ENCODE peak calls at places on chromosomes 11 and 22, in seven cellular contexts. U is foreskin fibroblast, J is Peyer's patch, D is AG04450, Y is fibroblast of villous mesenchyme, T is fibroblast of lung, M is cardiac fibroblast. R is an unnamed sample.

GRCh38 chr11:71396548-71397123 is 51.6 kb downstream of the DHCR7 start:
- DNase-seq in U (no peak), J (no peak), D (no peak), Y (no peak), T (no peak), M (no peak), R (no peak)

GRCh38 chr11:3929689-3930088 is 74.2 kb downstream of the STIM1 start:
- DNase-seq in U (no peak), J (no peak), D (no peak), Y (no peak), T (no peak), M (no peak), R (no peak)

GRCh38 chr11:6862961-6863360 is at the start of gene OR10A2:
- DNase-seq in U (peak; percentile 20), J (no peak), D (no peak), Y (no peak), T (no peak), M (no peak), R (no peak)

GRCh38 chr11:121466063-121466794 is 13.5 kb upstream of the SORL1-AS1 start:
- DNase-seq in U (peak; percentile 91), J (peak; percentile 98), D (peak; percentile 76), Y (peak; percentile 92), T (peak; percentile 97), M (peak; percentile 88), R (peak; percentile 57)

GRCh38 chr11:34773826-34774225 is 142.4 kb downstream of the APIP start:
- DNase-seq in U (peak; percentile 16), J (no peak), D (peak; percentile 6), Y (no peak), T (peak; percentile 84), M (peak; percentile 56), R (no peak)

GRCh38 chr11:104668797-104669463 is 229.3 kb downstream of the CASP12 start:
- DNase-seq in U (peak; percentile 79), J (no peak), D (peak; percentile 69), Y (peak; percentile 92), T (peak; percentile 93), M (peak; percentile 82), R (peak; percentile 22)

GRCh38 chr11:36007127-36007824 is 63.4 kb downstream of the LDLRAD3 start:
- DNase-seq in U (no peak), J (no peak), D (no peak), Y (no peak), T (no peak), M (no peak), R (no peak)

GRCh38 chr22:50302564-50302963 is 4.9 kb downstream of the PLXNB2 start:
- DNase-seq in U (no peak), J (no peak), D (no peak), Y (no peak), T (no peak), M (no peak), R (no peak)

GRCh38 chr11:65555693-65556231 is 2.4 kb downstream of the LTBP3 start:
- DNase-seq in U (peak; percentile 94), J (no peak), D (peak; percentile 29), Y (peak; percentile 80), T (peak; percentile 90), M (peak; percentile 82), R (peak; percentile 72)

GRCh38 chr11:129278586-129279319 is 86.6 kb upstream of the ARHGAP32 start:
- DNase-seq in U (peak; percentile 23), J (peak; percentile 64), D (no peak), Y (peak; percentile 20), T (no peak), M (peak; percentile 27), R (no peak)

GRCh38 chr11:69343401-69344321 is 49.7 kb downstream of the MYEOV start:
- DNase-seq in U (no peak), J (peak; percentile 23), D (no peak), Y (no peak), T (no peak), M (no peak), R (no peak)

GRCh38 chr11:71209656-71210055 is 42.7 kb downstream of the SHANK2 start:
- DNase-seq in U (no peak), J (no peak), D (no peak), Y (no peak), T (no peak), M (no peak), R (no peak)

GRCh38 chr11:116929393-116930090 is 92.1 kb upstream of the APOA1 start:
- DNase-seq in U (no peak), J (no peak), D (no peak), Y (peak; percentile 18), T (peak; percentile 46), M (peak; percentile 40), R (no peak)

GRCh38 chr11:6594142-6594768 is 9.2 kb downstream of the RRP8 start:
- DNase-seq in U (no peak), J (no peak), D (no peak), Y (no peak), T (no peak), M (peak; percentile 14), R (no peak)

GRCh38 chr11:575324-575995 is 810 bp upstream of the PHRF1 start:
- DNase-seq in U (peak; percentile 33), J (no peak), D (no peak), Y (no peak), T (no peak), M (no peak), R (no peak)

GRCh38 chr11:65204646-65205601 is 23.2 kb downstream of the CAPN1 start:
- DNase-seq in U (no peak), J (no peak), D (no peak), Y (peak; percentile 30), T (peak; percentile 15), M (peak; percentile 50), R (no peak)

GRCh38 chr11:120334894-120335462 is 1.2 kb upstream of the ARHGEF12 start:
- DNase-seq in U (peak; percentile 80), J (no peak), D (peak; percentile 81), Y (peak; percentile 94), T (peak; percentile 87), M (peak; percentile 91), R (peak; percentile 85)

GRCh38 chr11:12087075-12087775 is 23.2 kb upstream of the MICAL2 start:
- DNase-seq in U (peak; percentile 78), J (peak; percentile 51), D (no peak), Y (peak; percentile 78), T (peak; percentile 81), M (peak; percentile 63), R (no peak)

GRCh38 chr11:46649180-46649738 is 31.9 kb downstream of the ATG13 start:
- DNase-seq in U (peak; percentile 91), J (no peak), D (peak; percentile 91), Y (peak; percentile 98), T (peak; percentile 96), M (peak; percentile 97), R (peak; percentile 87)

GRCh38 chr11:131671320-131671719 is 300.9 kb downstream of the NTM start:
- DNase-seq in U (no peak), J (no peak), D (no peak), Y (no peak), T (no peak), M (no peak), R (no peak)

GRCh38 chr11:131672191-131672590 is 301.8 kb downstream of the NTM start:
- DNase-seq in U (no peak), J (no peak), D (no peak), Y (no peak), T (peak; percentile 18), M (no peak), R (no peak)

GRCh38 chr11:131675489-131675888 is 305.1 kb downstream of the NTM start:
- DNase-seq in U (no peak), J (no peak), D (no peak), Y (no peak), T (peak; percentile 89), M (peak; percentile 14), R (no peak)

GRCh38 chr11:131671764-131672163 is 301.3 kb downstream of the NTM start:
- DNase-seq in U (no peak), J (no peak), D (no peak), Y (no peak), T (no peak), M (no peak), R (no peak)

GRCh38 chr11:131674051-131674755 is 303.8 kb downstream of the NTM start:
- DNase-seq in U (peak; percentile 71), J (peak; percentile 65), D (peak; percentile 74), Y (peak; percentile 56), T (peak; percentile 92), M (peak; percentile 81), R (peak; percentile 42)
- TF ChIP-seq CTCF in U (peak; percentile 92), J (peak; percentile 56), D (peak; percentile 99), Y (peak; percentile 93), T (peak; percentile 98), M (peak; percentile 95), R (peak; percentile 99)

GRCh38 chr11:78417888-78418583 is 416 bp upstream of the GAB2 start:
- DNase-seq in U (peak; percentile 78), J (peak; percentile 88), D (no peak), Y (peak; percentile 79), T (peak; percentile 73), M (peak; percentile 87), R (no peak)
- TF ChIP-seq CTCF in U (no peak), J (no peak), D (no peak), Y (no peak), T (no peak), M (no peak), R (no peak)

DNA sequence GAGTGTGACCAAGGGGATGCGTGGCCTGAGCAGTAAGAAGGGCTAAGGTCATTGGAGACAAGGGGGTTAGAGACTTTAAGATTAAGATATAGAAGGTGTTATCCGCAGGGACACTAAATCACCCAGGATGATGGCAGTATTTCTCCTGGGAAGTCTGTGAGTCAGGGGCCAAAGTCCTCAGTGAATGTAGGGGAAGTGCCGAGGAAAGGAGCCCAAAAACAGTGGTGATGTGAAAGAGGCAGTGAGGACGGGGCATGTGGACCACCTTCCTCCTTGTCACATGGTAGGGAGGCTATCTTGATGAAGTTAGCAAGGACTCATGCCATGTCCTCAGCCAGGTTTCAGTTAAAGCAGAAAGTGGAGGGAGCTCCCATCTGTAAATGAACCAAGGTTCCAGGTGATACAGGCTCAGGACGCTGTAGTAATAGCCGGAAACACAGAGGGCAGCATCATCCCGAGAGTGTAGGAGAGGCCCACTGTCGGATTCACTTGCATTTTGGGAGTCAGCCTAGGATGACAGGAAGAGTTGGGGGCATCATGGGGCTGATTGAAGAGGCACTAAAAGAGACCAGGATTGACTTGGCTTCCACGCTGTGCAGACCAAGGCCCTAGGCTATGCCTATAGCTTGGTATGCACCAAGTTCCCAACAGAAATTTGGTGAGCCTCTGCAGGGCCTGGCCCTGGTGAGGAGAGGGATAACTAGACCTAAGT is 33.5 kb downstream of the WEE1 start:
- DNase-seq in U (no peak), J (no peak), D (no peak), Y (no peak), T (no peak), M (no peak), R (no peak)
- TF ChIP-seq CTCF in U (no peak), J (no peak), D (no peak), Y (no peak), T (no peak), M (no peak), R (no peak)

DNA sequence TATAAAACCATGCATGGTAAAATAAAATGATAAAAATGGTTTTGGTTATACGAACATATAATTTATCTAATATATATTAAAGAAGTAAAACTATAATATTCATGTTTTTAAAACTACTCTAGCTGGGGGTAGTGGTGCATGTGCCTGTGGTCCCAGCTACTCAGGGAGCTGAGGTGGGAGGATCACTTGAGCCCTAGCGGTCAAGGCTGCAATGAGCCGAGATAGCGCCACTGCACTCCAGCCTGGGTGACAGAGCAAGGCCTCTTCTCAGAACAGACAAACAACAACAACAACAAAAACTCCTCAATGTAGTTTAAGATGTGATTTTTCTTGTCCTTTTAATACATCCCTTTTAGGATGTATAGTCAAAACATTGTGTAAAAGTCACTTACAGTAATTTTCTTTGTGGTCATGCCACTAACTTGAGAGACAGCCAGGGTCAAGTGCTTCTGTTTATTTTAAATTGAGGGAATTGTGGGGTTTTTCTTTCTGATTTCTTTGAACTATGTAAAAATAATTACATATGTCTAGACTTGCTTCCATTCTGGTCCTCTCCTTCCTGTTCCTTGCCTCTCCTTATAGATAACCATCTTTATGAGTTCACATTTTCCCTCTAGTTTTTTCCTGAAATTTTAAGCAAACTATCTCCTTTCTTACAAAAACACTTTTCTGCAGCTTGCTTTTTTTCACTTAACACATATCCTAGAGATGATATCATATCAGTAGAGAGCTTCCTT is 9.2 kb downstream of the OR2AT4 start:
- DNase-seq in U (no peak), J (no peak), D (no peak), Y (no peak), T (no peak), M (no peak), R (no peak)
- TF ChIP-seq CTCF in U (no peak), J (no peak), D (no peak), Y (no peak), T (no peak), M (no peak), R (no peak)